ENCODE peak calls at places on chromosomes 6 and 20, in ten cellular contexts. V is AG04450, J is kidney epithelial cell, O is pancreas, X is uterus, A is aorta, H is lung, F is AG10803, P is fibroblast of lung, L is IMR-90. I is an unnamed sample.

GRCh38 chr6:137768935-137769334 is 98.1 kb upstream of the TNFAIP3 start:
- DNase-seq in L (no peak), O (no peak), X (no peak), A (no peak), H (no peak), P (no peak), J (no peak), V (no peak), F (no peak), I (no peak)

GRCh38 chr6:156975414-156975813 is 198.2 kb downstream of the ARID1B start:
- DNase-seq in A (no peak), F (no peak), L (no peak), P (no peak), O (no peak), V (no peak), X (no peak), H (no peak), J (no peak), I (no peak)

GRCh38 chr6:14452567-14453527 is 335.3 kb downstream of the CD83 start:
- DNase-seq in H (no peak), P (peak), X (no peak), O (no peak), A (no peak), V (no peak), F (no peak), J (no peak), L (no peak), I (no peak)

GRCh38 chr6:149429427-149430360 is 29.6 kb downstream of the SUMO4 start:
- DNase-seq in X (no peak), V (no peak), O (no peak), P (no peak), J (no peak), H (no peak), F (no peak), L (no peak), A (no peak), I (no peak)

GRCh38 chr6:47581591-47581990 is 104.0 kb downstream of the CD2AP start:
- DNase-seq in O (no peak), V (no peak), J (no peak), A (no peak), F (no peak), L (no peak), X (no peak), H (no peak), P (no peak), I (no peak)

GRCh38 chr6:155100591-155100990 is 105.5 kb downstream of the TIAM2 start:
- DNase-seq in X (no peak), A (no peak), L (no peak), P (no peak), O (no peak), V (no peak), F (no peak), J (no peak), H (no peak), I (no peak)

GRCh38 chr20:31606928-31607639 is 2.0 kb downstream of the ID1 start:
- DNase-seq in J (no peak), P (peak), L (peak), V (no peak), H (peak), O (no peak), X (no peak), F (peak), A (no peak), I (peak)

GRCh38 chr6:149545754-149546471 is at the start of gene PPIL4:
- DNase-seq in X (peak), P (peak), F (peak), O (peak), V (peak), L (peak), H (peak), J (peak), A (peak), I (peak)

GRCh38 chr20:1535420-1536175 is 21.9 kb downstream of the SIRPD start:
- DNase-seq in A (no peak), L (no peak), H (no peak), J (no peak), V (no peak), P (no peak), O (peak), X (no peak), F (no peak), I (peak)

DNA sequence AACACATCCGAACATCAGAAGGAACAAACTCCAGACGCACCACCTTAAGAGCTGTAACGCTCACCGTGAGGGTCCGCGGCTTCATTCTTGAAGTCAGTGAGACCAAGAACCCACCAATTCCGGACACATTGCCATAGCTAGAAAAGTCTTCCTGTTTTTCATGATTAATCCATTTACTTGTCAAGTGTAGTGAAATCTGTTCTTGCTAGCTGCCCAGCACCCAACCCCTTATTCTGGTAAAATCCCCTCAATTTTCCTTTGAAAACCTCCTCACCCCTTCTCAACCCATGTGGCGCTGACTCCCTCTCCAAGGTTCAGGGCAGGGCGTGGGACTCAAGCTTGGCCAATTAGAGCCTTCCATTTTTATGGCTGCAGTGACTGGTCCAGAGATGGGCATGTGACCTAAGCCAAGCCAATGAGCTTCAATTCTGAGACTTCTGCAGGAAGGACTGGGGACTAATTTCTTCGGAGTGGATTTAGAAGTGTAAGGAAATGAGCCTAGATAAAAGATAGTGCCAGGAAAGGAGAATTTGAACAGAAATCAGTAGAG is 9.8 kb upstream of the ZBP1 start:
- DNase-seq in A (no peak), P (no peak), H (no peak), V (no peak), X (no peak), O (no peak), J (no peak), L (no peak), F (no peak), I (no peak)
- H3K4me3 ChIP-seq in A (no peak), P (no peak), H (no peak), V (no peak), X (no peak), O (no peak), J (no peak), L (no peak), F (no peak), I (no peak)

DNA sequence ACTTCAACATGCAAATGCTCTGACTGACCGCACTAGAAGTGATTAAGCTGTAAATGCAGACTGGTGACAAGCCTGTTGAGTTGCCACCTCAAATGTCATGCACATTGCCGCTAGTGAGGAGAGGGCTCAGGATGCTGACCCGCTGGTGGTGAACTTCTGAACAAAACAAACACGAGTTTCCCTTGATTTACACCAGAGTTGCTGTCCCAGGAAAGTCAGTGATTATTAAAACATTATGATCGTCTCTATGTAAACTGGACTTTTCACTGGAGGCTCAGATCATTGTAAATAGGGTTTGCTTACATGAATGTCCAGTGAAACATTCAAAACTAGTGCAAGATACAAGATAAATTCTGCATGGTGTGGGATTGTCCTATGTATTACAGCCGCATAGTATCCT is 420.1 kb downstream of the PREX1 start:
- DNase-seq in X (no peak), F (no peak), A (no peak), V (no peak), O (no peak), H (no peak), J (no peak), L (no peak), P (no peak), I (no peak)
- H3K4me3 ChIP-seq in X (no peak), F (no peak), A (no peak), V (no peak), O (no peak), H (no peak), J (no peak), L (no peak), P (no peak), I (no peak)

DNA sequence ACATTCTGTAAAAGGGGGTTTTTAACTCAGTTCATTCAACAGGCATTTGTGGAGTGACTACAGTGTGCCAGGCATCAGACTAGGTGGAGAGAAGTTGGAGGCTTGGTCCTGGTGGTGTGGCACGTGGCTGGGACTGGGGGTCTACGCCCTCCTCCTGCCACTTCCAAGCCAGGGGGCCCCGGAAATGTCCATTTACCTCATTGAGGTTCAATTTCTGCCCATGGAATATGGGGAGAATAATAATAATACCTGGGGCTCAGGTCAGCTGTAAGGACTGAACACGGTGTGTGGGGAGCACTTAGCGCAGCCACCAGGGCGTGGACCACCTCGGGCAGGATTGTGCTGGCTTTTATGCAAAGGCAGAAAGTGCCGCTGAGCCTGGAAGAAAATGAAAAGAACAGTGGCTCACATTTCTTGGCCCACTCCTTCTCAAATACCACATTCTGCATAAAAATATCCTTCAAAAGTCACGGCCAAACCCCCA is 229.4 kb downstream of the ANKRD60 start:
- DNase-seq in O (no peak), J (no peak), H (no peak), L (no peak), A (no peak), P (no peak), F (no peak), X (no peak), V (no peak), I (no peak)
- H3K4me3 ChIP-seq in O (no peak), J (no peak), H (no peak), L (no peak), A (no peak), P (no peak), F (no peak), X (no peak), V (no peak), I (no peak)

DNA sequence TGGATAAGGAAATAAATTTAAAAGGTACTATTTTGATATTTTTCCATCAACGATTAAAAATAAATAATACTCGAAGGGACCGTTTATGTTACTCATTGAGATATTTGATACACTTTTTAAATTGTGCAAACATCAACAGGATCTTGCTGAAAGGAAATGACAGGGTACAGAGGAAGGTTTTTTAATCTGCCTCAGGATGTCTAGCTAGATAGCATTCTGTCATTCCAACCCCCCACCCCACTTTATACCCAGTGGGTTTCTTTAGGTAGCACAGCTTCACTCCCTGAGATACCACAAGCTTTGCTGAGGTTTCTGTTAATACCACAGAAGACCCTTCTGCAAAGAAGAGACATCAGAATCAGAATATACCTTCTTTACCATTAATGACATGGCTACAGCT is 1.2 kb downstream of the PHACTR2 start:
- DNase-seq in P (no peak), V (no peak), F (no peak), X (no peak), L (no peak), J (no peak), H (no peak), A (no peak), O (no peak), I (no peak)
- H3K4me3 ChIP-seq in P (peak), V (peak), F (peak), X (peak), L (peak), J (peak), H (peak), A (peak), O (no peak), I (peak)

GRCh38 chr6:108363756-108364356 is 69.0 kb downstream of the AFG1L start:
- DNase-seq in P (peak), V (no peak), A (no peak), L (no peak), X (no peak), H (no peak), J (no peak), F (no peak), O (no peak), I (no peak)
- H3K4me3 ChIP-seq in P (no peak), V (no peak), A (no peak), L (no peak), X (no peak), H (no peak), J (no peak), F (no peak), O (no peak), I (peak)

DNA sequence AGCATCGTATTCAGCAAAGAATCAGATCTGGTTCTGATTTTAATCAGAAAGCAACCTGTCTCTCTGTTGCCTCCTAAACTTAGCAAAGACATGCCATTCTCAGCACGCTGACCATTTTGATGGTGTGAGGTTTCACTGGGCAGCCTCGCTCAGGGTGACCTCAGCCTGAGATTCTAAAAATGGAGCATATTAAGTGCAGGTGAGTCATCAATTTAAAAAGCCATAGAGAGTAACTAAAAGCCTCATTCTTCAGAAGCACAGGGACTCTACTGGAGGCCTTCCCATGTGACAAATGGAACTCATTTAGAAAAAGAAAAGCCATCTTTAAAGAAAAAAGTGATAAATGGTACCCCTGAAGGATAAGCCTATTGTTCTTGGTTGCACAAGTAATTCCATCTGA is 91.3 kb downstream of the FILIP1 start:
- DNase-seq in H (no peak), V (no peak), O (no peak), F (peak), X (peak), J (no peak), P (peak), L (peak), A (peak), I (peak)
- H3K4me3 ChIP-seq in H (no peak), V (no peak), O (no peak), F (no peak), X (no peak), J (no peak), P (no peak), L (no peak), A (no peak), I (no peak)

GRCh38 chr6:50239853-50240252 is 190.1 kb upstream of the DEFB112 start:
- DNase-seq in V (no peak), H (no peak), L (no peak), J (no peak), F (no peak), X (no peak), P (no peak), O (no peak), A (no peak), I (no peak)
- H3K4me3 ChIP-seq in V (no peak), H (no peak), L (no peak), J (no peak), F (no peak), X (no peak), P (no peak), O (no peak), A (no peak), I (no peak)

DNA sequence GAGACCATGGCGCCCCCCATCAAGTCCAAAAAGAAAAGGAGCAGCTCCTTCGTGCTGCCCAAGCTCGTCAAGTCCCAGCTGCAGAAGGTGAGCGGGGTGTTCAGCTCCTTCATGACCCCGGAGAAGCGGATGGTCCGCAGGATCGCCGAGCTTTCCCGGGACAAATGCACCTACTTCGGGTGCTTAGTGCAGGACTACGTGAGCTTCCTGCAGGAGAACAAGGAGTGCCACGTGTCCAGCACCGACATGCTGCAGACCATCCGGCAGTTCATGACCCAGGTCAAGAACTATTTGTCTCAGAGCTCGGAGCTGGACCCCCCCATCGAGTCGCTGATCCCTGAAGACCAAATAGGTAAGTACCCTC is 41.7 kb upstream of the NAA20 start:
- DNase-seq in V (no peak), X (no peak), P (peak), J (no peak), F (peak), H (no peak), O (peak), L (peak), A (no peak), I (peak)
- H3K4me3 ChIP-seq in V (peak), X (peak), P (peak), J (peak), F (peak), H (peak), O (peak), L (peak), A (peak), I (peak)

I was measured in gastrocnemius medialis.